ENCODE peak calls at places on chromosomes 3 and 15, in four cellular contexts. One of them, this sample, is unnamed.

GRCh38 chr3:187041362-187042061 is 97.8 kb downstream of the RPL39L start:
- DNase-seq in GM12878: no peak
- DNase-seq in HepG2: peak
- DNase-seq in K562: peak
- DNase-seq in this sample: no peak

GRCh38 chr15:77519540-77519939 is 98.9 kb downstream of the HMG20A start:
- DNase-seq in GM12878: no peak
- DNase-seq in HepG2: peak
- DNase-seq in K562: no peak
- DNase-seq in this sample: no peak

GRCh38 chr3:127690823-127691452 is 18.2 kb downstream of the ABTB1 start:
- DNase-seq in GM12878: no peak
- DNase-seq in HepG2: peak
- DNase-seq in K562: no peak
- DNase-seq in this sample: peak

GRCh38 chr3:183253961-183254815 is 1.1 kb downstream of the B3GNT5 start:
- DNase-seq in GM12878: no peak
- DNase-seq in HepG2: no peak
- DNase-seq in K562: peak
- DNase-seq in this sample: no peak

GRCh38 chr15:81156324-81156723 is 22.3 kb downstream of the CFAP161 start:
- DNase-seq in GM12878: no peak
- DNase-seq in HepG2: no peak
- DNase-seq in K562: no peak
- DNase-seq in this sample: no peak

GRCh38 chr15:60964527-60964926 is 264.6 kb downstream of the RORA start:
- DNase-seq in GM12878: no peak
- DNase-seq in HepG2: no peak
- DNase-seq in K562: no peak
- DNase-seq in this sample: no peak

GRCh38 chr3:197083486-197083885 is 53.9 kb upstream of the MELTF start:
- DNase-seq in GM12878: no peak
- DNase-seq in HepG2: no peak
- DNase-seq in K562: no peak
- DNase-seq in this sample: peak

GRCh38 chr3:106963446-106963845 is 413.8 kb upstream of the CCDC54 start:
- DNase-seq in GM12878: no peak
- DNase-seq in HepG2: no peak
- DNase-seq in K562: no peak
- DNase-seq in this sample: no peak

GRCh38 chr15:89333959-89334509 is 590 bp downstream of the POLG start:
- DNase-seq in GM12878: no peak
- DNase-seq in HepG2: no peak
- DNase-seq in K562: no peak
- DNase-seq in this sample: no peak

GRCh38 chr3:197124713-197125112 is 95.1 kb upstream of the MELTF start:
- DNase-seq in GM12878: no peak
- DNase-seq in HepG2: no peak
- DNase-seq in K562: no peak
- DNase-seq in this sample: no peak

GRCh38 chr3:170506556-170506955 is 79.3 kb downstream of the SLC7A14 start:
- DNase-seq in GM12878: no peak
- DNase-seq in HepG2: peak
- DNase-seq in K562: no peak
- DNase-seq in this sample: peak

GRCh38 chr15:50181206-50181982 is 602 bp upstream of the SLC27A2 start:
- DNase-seq in GM12878: no peak
- DNase-seq in HepG2: no peak
- DNase-seq in K562: no peak
- DNase-seq in this sample: no peak

GRCh38 chr15:50180578-50180977 is 1.4 kb upstream of the SLC27A2 start:
- DNase-seq in GM12878: no peak
- DNase-seq in HepG2: no peak
- DNase-seq in K562: no peak
- DNase-seq in this sample: no peak

GRCh38 chr15:50181983-50182232 is at the start of gene SLC27A2:
- DNase-seq in GM12878: no peak
- DNase-seq in HepG2: no peak
- DNase-seq in K562: peak
- DNase-seq in this sample: peak

GRCh38 chr15:50183112-50183794 is 1.3 kb downstream of the SLC27A2 start:
- DNase-seq in GM12878: no peak
- DNase-seq in HepG2: no peak
- DNase-seq in K562: no peak
- DNase-seq in this sample: no peak

GRCh38 chr15:50182233-50183013 is 427 bp downstream of the SLC27A2 start:
- DNase-seq in GM12878: no peak
- DNase-seq in HepG2: no peak
- DNase-seq in K562: peak
- DNase-seq in this sample: peak
- TF ChIP-seq REST in GM12878: no peak
- TF ChIP-seq REST in HepG2: no peak
- TF ChIP-seq REST in K562: no peak
- TF ChIP-seq REST in this sample: no peak

GRCh38 chr15:63826513-63826912 is 7.2 kb downstream of the HERC1 start:
- DNase-seq in GM12878: no peak
- DNase-seq in HepG2: no peak
- DNase-seq in K562: no peak
- DNase-seq in this sample: peak
- TF ChIP-seq CHD4 in GM12878: no peak
- TF ChIP-seq CHD4 in HepG2: no peak
- TF ChIP-seq CHD4 in K562: no peak
- TF ChIP-seq CHD4 in this sample: no peak

GRCh38 chr3:4865714-4866113 is 113.5 kb upstream of the BHLHE40 start:
- DNase-seq in GM12878: no peak
- DNase-seq in HepG2: no peak
- DNase-seq in K562: no peak
- DNase-seq in this sample: no peak
- TF ChIP-seq REST in GM12878: no peak
- TF ChIP-seq REST in HepG2: no peak
- TF ChIP-seq REST in K562: no peak
- TF ChIP-seq REST in this sample: no peak

GRCh38 chr3:53240989-53241972 is 14.5 kb downstream of the TKT start:
- DNase-seq in GM12878: no peak
- DNase-seq in HepG2: no peak
- DNase-seq in K562: no peak
- DNase-seq in this sample: no peak

GRCh38 chr3:53242155-53242554 is 13.7 kb downstream of the TKT start:
- DNase-seq in GM12878: no peak
- DNase-seq in HepG2: no peak
- DNase-seq in K562: no peak
- DNase-seq in this sample: no peak

GRCh38 chr3:53243165-53243564 is 12.7 kb downstream of the TKT start:
- DNase-seq in GM12878: no peak
- DNase-seq in HepG2: no peak
- DNase-seq in K562: no peak
- DNase-seq in this sample: peak

GRCh38 chr3:53243785-53244184 is 12.0 kb downstream of the TKT start:
- DNase-seq in GM12878: no peak
- DNase-seq in HepG2: no peak
- DNase-seq in K562: no peak
- DNase-seq in this sample: no peak

DNA sequence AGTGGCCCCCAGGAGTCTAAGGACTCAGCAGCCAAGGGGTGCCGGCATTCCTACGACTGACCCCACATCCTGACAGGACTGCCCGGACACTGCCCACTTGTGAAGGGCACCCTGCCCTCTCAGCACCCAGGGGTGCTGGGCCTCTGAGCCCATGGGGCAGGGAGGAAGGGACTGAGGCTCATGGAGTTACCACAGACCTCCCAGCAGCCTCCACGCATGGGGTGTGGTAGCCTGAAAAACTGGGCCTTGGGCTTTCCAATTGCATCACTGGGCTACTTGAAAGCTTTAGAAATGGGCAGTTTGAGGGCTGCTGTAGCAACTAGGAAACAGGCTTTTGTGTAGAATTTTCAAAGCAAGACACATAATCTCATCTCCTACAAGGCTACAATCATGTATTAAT is 13.2 kb downstream of the TKT start:
- DNase-seq in GM12878: no peak
- DNase-seq in HepG2: no peak
- DNase-seq in K562: no peak
- DNase-seq in this sample: no peak
- TF ChIP-seq CHD4 in GM12878: no peak
- TF ChIP-seq CHD4 in HepG2: no peak
- TF ChIP-seq CHD4 in K562: no peak
- TF ChIP-seq CHD4 in this sample: no peak

DNA sequence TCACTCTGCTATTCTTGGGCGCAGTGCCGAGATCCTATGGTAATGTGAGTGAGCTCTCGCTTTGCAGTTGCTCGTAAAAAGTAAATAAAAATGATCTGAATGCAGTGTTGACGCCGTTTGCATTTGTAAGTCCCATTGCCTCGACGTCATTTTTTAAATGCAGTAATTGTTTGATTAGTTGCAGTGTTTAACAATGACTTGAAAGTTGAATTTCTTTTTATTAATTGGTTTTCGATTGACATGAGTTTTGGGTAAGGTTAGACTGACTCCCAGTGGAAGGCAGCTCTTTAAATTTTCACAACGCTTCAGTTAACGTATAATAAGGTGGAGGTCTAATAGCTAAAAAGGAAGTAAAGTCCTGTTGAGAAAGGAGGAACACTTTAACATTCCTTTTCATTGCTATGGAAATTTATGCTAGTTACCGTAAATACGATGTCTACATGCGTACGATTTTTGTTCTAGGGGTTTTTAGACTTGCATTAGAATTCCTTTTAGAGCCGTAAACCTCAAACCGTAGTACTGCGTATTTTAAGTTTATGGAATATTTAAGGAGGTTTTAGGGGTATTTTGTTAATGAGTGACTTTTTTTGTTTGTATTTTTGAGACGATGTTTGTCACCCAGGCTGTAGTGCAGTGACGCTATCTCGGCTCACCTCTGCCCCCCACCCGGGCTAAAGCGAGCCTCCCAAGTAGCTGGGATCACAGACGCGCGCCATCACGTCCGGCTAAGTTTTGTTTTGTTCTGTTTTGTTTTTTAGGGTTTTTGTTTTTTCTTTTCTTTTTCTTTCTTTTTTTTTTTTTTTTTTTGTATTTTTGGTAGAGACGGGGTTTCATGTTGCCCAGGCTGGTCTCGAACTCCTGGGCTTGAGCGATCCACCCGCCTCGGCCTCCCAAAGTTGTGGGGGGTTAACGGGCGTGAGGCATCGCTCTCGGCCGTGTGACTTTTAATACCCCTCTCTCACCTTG is 1.4 kb downstream of the MORF4L1 start:
- DNase-seq in GM12878: no peak
- DNase-seq in HepG2: no peak
- DNase-seq in K562: no peak
- DNase-seq in this sample: no peak
- TF ChIP-seq REST in GM12878: no peak
- TF ChIP-seq REST in HepG2: no peak
- TF ChIP-seq REST in K562: no peak
- TF ChIP-seq REST in this sample: no peak

GRCh38 chr3:122564155-122564912 is at the start of the genes DTX3L and PARP9:
- DNase-seq in GM12878: no peak
- DNase-seq in HepG2: peak
- DNase-seq in K562: peak
- DNase-seq in this sample: peak

GRCh38 chr3:122562923-122563716 is 980 bp downstream of the PARP9 start:
- DNase-seq in GM12878: no peak
- DNase-seq in HepG2: no peak
- DNase-seq in K562: no peak
- DNase-seq in this sample: no peak

GRCh38 chr3:122572940-122573412 is 4.5 kb upstream of the PARP15 start:
- DNase-seq in GM12878: peak
- DNase-seq in HepG2: peak
- DNase-seq in K562: no peak
- DNase-seq in this sample: no peak

GRCh38 chr3:122563717-122564025 is 429 bp downstream of the PARP9 start:
- DNase-seq in GM12878: no peak
- DNase-seq in HepG2: no peak
- DNase-seq in K562: no peak
- DNase-seq in this sample: no peak

DNA sequence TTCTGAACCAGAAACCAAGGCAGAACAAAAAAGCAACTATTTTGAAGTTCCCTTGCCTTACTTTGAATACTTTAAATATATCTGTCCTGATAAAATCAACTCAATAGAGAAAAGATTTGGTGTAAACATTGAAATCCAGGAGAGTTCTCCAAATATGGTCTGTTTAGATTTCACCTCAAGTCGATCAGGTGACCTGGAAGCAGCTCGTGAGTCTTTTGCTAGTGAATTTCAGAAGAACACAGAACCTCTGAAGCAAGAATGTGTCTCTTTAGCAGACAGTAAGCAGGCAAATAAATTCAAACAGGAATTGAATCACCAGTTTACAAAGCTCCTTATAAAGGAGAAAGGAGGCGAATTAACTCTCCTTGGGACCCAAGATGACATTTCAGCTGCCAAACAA is 4.6 kb downstream of the DTX3L start:
- DNase-seq in GM12878: no peak
- DNase-seq in HepG2: no peak
- DNase-seq in K562: no peak
- DNase-seq in this sample: no peak
- TF ChIP-seq CHD4 in GM12878: no peak
- TF ChIP-seq CHD4 in HepG2: no peak
- TF ChIP-seq CHD4 in K562: no peak
- TF ChIP-seq CHD4 in this sample: no peak

This sample was measured in A549.